ENCODE peak calls at places on chromosomes 5 and 9, in nine cellular contexts. E, D, S, Y, G, V, O, F and A are unnamed samples.

GRCh38 chr5:176543428-176544182 is 5.5 kb upstream of the CDHR2 start:
- DNase-seq in E (peak; percentile 65), D (peak; percentile 56), S (peak; percentile 79), Y (peak; percentile 82), G (peak; percentile 63), V (peak; percentile 74), O (no peak), F (peak; percentile 84), A (no peak)

GRCh38 chr9:125409637-125410521 is 148.3 kb downstream of the GAPVD1 start:
- DNase-seq in E (no peak), D (no peak), S (no peak), Y (peak; percentile 59), G (no peak), V (peak; percentile 80), O (peak; percentile 40), F (peak; percentile 81), A (no peak)

GRCh38 chr5:79518718-79519117 is 4.8 kb upstream of the HOMER1 start:
- DNase-seq in E (no peak), D (no peak), S (no peak), Y (no peak), G (no peak), V (peak; percentile 66), O (no peak), F (no peak), A (no peak)

GRCh38 chr5:59357421-59357977 is 536.0 kb downstream of the PDE4D start:
- DNase-seq in E (no peak), D (no peak), S (peak; percentile 48), Y (no peak), G (no peak), V (no peak), O (peak; percentile 93), F (no peak), A (peak; percentile 44)

GRCh38 chr5:74326571-74327338 is 313.8 kb downstream of the ENC1 start:
- DNase-seq in E (no peak), D (no peak), S (no peak), Y (peak; percentile 78), G (no peak), V (peak; percentile 97), O (peak; percentile 96), F (peak; percentile 22), A (peak; percentile 96)

GRCh38 chr9:68577778-68578591 is 37.3 kb upstream of the TMEM252 start:
- DNase-seq in E (no peak), D (no peak), S (no peak), Y (no peak), G (no peak), V (no peak), O (no peak), F (peak; percentile 44), A (no peak)

GRCh38 chr9:13360188-13360587 is 80.7 kb upstream of the MPDZ start:
- DNase-seq in E (no peak), D (no peak), S (no peak), Y (no peak), G (no peak), V (no peak), O (no peak), F (no peak), A (no peak)

GRCh38 chr5:93598997-93599371 is 16.0 kb downstream of the NR2F1 start:
- DNase-seq in E (no peak), D (no peak), S (no peak), Y (no peak), G (no peak), V (no peak), O (no peak), F (no peak), A (no peak)

GRCh38 chr9:127463382-127463781 is 12.1 kb downstream of the LRSAM1 start:
- DNase-seq in E (no peak), D (no peak), S (no peak), Y (no peak), G (no peak), V (no peak), O (no peak), F (no peak), A (no peak)

GRCh38 chr9:6692891-6693361 is 47.4 kb upstream of the GLDC start:
- DNase-seq in E (no peak), D (no peak), S (no peak), Y (no peak), G (no peak), V (no peak), O (no peak), F (no peak), A (no peak)

GRCh38 chr5:31598640-31599611 is 40.0 kb upstream of the PDZD2 start:
- DNase-seq in E (no peak), D (no peak), S (no peak), Y (no peak), G (no peak), V (no peak), O (no peak), F (no peak), A (no peak)

GRCh38 chr5:57504357-57504756 is 21.7 kb upstream of the ACTBL2 start:
- DNase-seq in E (no peak), D (no peak), S (no peak), Y (no peak), G (no peak), V (no peak), O (no peak), F (no peak), A (no peak)

GRCh38 chr5:5979362-5979760 is 399.0 kb downstream of the MED10 start:
- DNase-seq in E (no peak), D (no peak), S (no peak), Y (no peak), G (no peak), V (peak; percentile 84), O (no peak), F (no peak), A (peak; percentile 4)

GRCh38 chr5:155049569-155050383 is 36.2 kb downstream of the KIF4B start:
- DNase-seq in E (no peak), D (no peak), S (no peak), Y (no peak), G (no peak), V (no peak), O (no peak), F (no peak), A (no peak)